ENCODE peak calls at places on chromosomes 2 and 18, in four cellular contexts. F, Y, T and K are unnamed samples.

GRCh38 chr2:144370937-144371584 is 148.9 kb downstream of the ZEB2 start:
- DNase-seq in F (peak), Y (no peak), T (peak), K (no peak)

GRCh38 chr18:50630895-50631294 is 71.0 kb downstream of the MAPK4 start:
- DNase-seq in F (no peak), Y (no peak), T (no peak), K (no peak)

GRCh38 chr18:11852048-11852341 is 782 bp downstream of the CHMP1B start:
- DNase-seq in F (no peak), Y (no peak), T (no peak), K (no peak)

GRCh38 chr2:225122007-225122406 is 79.7 kb upstream of the DOCK10 start:
- DNase-seq in F (no peak), Y (no peak), T (no peak), K (no peak)

GRCh38 chr2:227536445-227536844 is 62.2 kb upstream of the SCYGR2 start:
- DNase-seq in F (no peak), Y (no peak), T (no peak), K (no peak)

GRCh38 chr2:118846667-118847446 is 591 bp downstream of the EN1 start:
- DNase-seq in F (peak), Y (no peak), T (no peak), K (peak)

GRCh38 chr2:26764078-26764887 is at the start of gene SLC35F6:
- DNase-seq in F (peak), Y (peak), T (peak), K (peak)

GRCh38 chr2:194087569-194087968 is 1569.5 kb upstream of the SLC39A10 start:
- DNase-seq in F (no peak), Y (no peak), T (no peak), K (no peak)

DNA sequence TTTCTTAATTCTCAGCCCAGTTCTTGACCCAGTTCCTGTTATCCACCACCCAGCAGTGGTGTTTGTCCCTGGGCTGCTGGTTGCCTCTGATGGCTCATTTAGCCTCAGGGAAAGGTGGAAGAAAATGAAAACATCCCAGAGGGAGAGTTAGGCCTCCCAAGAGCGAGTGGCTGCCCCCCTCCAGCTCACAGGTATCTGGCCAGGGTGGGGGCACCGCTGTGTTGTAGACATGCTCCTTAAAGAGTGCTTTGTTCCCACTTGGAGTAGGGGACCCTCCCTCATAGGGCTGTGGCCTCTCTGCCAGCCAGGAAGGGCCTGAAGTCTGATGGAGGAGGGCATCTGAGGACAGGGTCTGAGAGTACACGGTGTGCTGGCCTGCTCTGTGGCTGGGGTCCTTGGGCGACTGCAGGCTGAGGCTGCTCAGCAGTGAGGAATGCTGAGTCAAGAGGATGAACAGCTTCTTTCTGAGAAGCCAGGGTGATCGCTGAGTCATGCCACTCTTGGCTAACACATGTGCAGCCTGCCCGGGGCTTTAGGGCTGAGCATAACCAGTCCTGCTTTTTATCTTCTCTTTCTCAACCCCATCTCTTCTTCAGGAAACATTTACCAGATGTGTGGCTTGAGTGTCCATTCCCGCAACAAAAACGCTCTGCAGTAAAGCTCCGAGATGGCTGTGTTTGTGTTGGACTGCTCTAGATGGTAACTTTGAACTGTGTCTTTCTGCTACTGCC is 72.4 kb downstream of the IL1R2 start:
- DNase-seq in F (peak), Y (peak), T (peak), K (peak)
- H3K4me3 ChIP-seq in F (peak), Y (no peak), T (peak), K (peak)

DNA sequence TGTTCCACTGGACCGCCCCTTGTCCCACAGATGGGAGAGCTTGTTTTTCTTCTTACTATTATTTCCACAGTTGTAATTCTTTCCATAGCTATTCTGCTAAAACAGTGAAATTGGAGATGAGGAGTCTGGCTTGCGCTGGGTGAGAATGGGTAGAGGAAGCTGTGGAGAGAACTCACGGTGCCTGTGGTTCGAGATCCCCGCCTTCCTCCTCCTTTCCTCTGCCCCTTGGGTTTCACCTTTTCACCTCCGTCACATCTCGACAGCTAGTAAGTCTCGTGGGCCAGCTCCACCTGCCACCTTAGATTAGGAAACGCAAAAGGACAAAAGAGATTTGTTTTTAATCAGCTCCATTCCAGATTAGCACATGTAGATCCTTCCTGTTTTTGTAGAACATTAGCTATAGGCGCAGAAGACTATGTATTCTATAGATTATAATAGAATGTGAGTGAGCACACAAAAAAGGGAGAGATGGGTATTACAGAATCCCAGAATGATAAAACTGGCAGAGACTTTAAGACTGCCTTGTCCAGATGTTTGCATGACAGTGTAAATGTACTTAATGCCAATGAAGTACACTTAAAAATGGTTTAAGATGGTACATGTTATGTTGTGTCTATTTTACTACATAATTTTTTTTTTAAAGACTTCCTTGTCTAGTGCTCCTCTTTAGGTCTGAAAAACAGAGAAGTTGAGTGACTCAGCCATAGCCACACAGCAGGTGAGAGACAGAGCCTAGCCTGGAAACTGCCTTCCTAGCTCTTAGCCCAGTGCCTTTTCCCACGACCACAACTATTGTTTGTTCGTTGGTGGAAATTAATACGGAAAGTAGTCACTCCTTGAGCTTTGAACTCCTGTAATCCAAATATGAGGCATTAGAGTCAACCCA is 20.7 kb downstream of the TRIB2 start:
- DNase-seq in F (no peak), Y (no peak), T (no peak), K (no peak)
- H3K4me3 ChIP-seq in F (no peak), Y (no peak), T (no peak), K (no peak)

GRCh38 chr2:21379140-21379539 is 255.4 kb downstream of the TDRD15 start:
- DNase-seq in F (no peak), Y (no peak), T (no peak), K (no peak)

GRCh38 chr2:21381421-21381820 is 257.7 kb downstream of the TDRD15 start:
- DNase-seq in F (no peak), Y (no peak), T (peak), K (peak)

GRCh38 chr2:21386666-21387065 is 262.9 kb downstream of the TDRD15 start:
- DNase-seq in F (no peak), Y (no peak), T (no peak), K (no peak)

GRCh38 chr2:21382980-21383520 is 259.3 kb downstream of the TDRD15 start:
- DNase-seq in F (no peak), Y (no peak), T (no peak), K (no peak)
- H3K4me3 ChIP-seq in F (no peak), Y (no peak), T (no peak), K (no peak)

DNA sequence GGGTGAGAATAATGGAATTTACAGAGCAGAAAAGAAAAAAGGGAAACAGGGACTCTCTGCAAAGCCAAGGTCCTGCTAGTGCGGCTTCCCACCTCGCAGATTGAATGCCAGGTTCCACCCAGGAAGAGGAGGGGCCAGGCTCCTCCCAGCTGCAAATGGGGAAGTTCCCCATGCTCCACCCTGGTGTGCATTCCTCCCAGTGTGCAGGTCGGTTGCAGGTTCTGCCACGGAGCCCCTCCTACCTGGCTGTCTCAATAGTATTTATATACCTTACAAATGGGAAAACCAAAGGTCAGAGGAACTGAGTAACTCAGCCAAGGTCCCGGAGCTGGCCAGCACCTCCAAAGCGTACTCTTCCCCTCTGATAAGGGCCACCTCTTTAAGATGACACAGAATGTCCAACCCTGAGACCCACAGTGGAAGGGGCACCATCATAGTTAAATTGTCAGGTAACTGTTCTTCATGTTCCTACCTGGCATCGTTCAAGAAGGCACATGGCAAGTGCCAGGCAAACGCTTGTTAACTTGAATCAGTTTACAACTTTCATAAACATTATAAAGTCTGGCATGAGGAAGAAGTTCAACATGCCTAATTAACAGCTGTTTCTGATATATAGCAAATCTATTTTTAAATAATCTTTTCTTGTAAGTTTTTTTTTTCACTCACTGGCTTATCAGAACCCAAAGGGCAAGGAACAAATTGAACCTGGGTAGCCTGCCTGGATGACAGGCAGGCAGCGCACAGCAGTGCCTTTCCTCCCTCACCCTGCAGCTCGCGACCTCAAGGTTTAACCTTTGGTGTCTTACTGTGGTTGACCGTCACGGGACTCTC is 35.6 kb downstream of the POU3F3 start:
- DNase-seq in F (no peak), Y (no peak), T (no peak), K (no peak)
- H3K4me3 ChIP-seq in F (no peak), Y (no peak), T (no peak), K (no peak)

DNA sequence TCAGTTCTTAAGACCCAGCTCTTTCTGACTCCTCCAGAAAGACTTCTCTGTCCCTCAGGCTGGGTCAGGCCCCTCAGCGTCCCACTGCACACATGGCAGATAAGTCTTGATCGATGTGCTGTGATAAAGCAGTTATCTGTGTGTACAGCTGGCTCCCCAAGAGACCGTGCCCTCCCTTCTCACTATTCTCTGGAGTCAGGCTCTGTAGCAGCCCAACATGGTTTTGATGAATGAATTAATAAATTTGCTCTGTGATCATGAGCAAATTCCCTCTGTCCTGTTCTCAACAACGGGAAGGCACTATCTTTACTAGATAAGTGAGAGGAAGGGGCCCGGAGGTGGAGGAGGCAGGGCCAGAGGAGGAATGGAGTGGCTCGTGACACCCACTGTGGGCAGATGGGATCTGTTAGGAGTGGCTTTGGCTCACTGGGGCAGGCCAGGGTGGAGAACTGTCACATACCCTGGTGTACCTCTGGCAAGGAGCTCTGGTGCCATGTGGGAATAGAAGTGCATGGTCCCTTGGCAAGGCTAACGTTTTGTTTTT is 48.3 kb downstream of the ZFP36L2 start:
- DNase-seq in F (no peak), Y (no peak), T (no peak), K (no peak)
- H3K4me3 ChIP-seq in F (no peak), Y (no peak), T (no peak), K (no peak)

GRCh38 chr2:25276569-25277465 is 64.9 kb downstream of the DNMT3A start:
- DNase-seq in F (no peak), Y (peak), T (no peak), K (no peak)
- H3K4me3 ChIP-seq in F (no peak), Y (peak), T (no peak), K (no peak)